ENCODE peak calls at places on chromosomes 3 and 15, in nine cellular contexts. One of them, this sample, is unnamed.

GRCh38 chr3:170909129-170909903 is 879 bp upstream of the EIF5A2 start:
- DNase-seq in lower lobe of right lung: no peak
- DNase-seq in gastrocnemius medialis: no peak
- DNase-seq in SK-N-SH: no peak
- DNase-seq in mesenchymal stem cell: peak; percentile 79
- DNase-seq in uterus: peak; percentile 28
- DNase-seq in pancreas: no peak
- DNase-seq in fibroblast of lung: peak; percentile 88
- DNase-seq in transverse colon: no peak
- DNase-seq in this sample: peak; percentile 78

GRCh38 chr15:60916674-60917468 is 312.2 kb downstream of the RORA start:
- DNase-seq in lower lobe of right lung: peak; percentile 88
- DNase-seq in gastrocnemius medialis: peak; percentile 80
- DNase-seq in SK-N-SH: peak; percentile 73
- DNase-seq in mesenchymal stem cell: peak; percentile 81
- DNase-seq in uterus: peak; percentile 90
- DNase-seq in pancreas: peak; percentile 82
- DNase-seq in fibroblast of lung: peak; percentile 86
- DNase-seq in transverse colon: peak; percentile 86
- DNase-seq in this sample: peak; percentile 75

GRCh38 chr3:7917443-7918151 is 584.0 kb upstream of the LMCD1 start:
- DNase-seq in lower lobe of right lung: no peak
- DNase-seq in gastrocnemius medialis: no peak
- DNase-seq in SK-N-SH: no peak
- DNase-seq in mesenchymal stem cell: no peak
- DNase-seq in uterus: no peak
- DNase-seq in pancreas: no peak
- DNase-seq in fibroblast of lung: no peak
- DNase-seq in transverse colon: no peak
- DNase-seq in this sample: no peak

GRCh38 chr3:152843955-152844354 is 9.0 kb downstream of the P2RY1 start:
- DNase-seq in lower lobe of right lung: no peak
- DNase-seq in gastrocnemius medialis: no peak
- DNase-seq in SK-N-SH: no peak
- DNase-seq in mesenchymal stem cell: no peak
- DNase-seq in uterus: no peak
- DNase-seq in pancreas: no peak
- DNase-seq in fibroblast of lung: no peak
- DNase-seq in transverse colon: no peak
- DNase-seq in this sample: no peak

GRCh38 chr3:69675773-69676660 is 63.2 kb upstream of the MITF start:
- DNase-seq in lower lobe of right lung: no peak
- DNase-seq in gastrocnemius medialis: no peak
- DNase-seq in SK-N-SH: no peak
- DNase-seq in mesenchymal stem cell: no peak
- DNase-seq in uterus: no peak
- DNase-seq in pancreas: no peak
- DNase-seq in fibroblast of lung: no peak
- DNase-seq in transverse colon: no peak
- DNase-seq in this sample: no peak

GRCh38 chr15:76208084-76208785 is 103.0 kb downstream of the ETFA start:
- DNase-seq in lower lobe of right lung: no peak
- DNase-seq in gastrocnemius medialis: no peak
- DNase-seq in SK-N-SH: peak; percentile 19
- DNase-seq in mesenchymal stem cell: no peak
- DNase-seq in uterus: no peak
- DNase-seq in pancreas: no peak
- DNase-seq in fibroblast of lung: no peak
- DNase-seq in transverse colon: no peak
- DNase-seq in this sample: no peak

GRCh38 chr3:8962226-8962861 is 928 bp downstream of the RAD18 start:
- DNase-seq in lower lobe of right lung: no peak
- DNase-seq in gastrocnemius medialis: no peak
- DNase-seq in SK-N-SH: no peak
- DNase-seq in mesenchymal stem cell: peak; percentile 47
- DNase-seq in uterus: no peak
- DNase-seq in pancreas: no peak
- DNase-seq in fibroblast of lung: no peak
- DNase-seq in transverse colon: no peak
- DNase-seq in this sample: no peak

GRCh38 chr3:160577093-160577492 is 11.7 kb upstream of the KPNA4 start:
- DNase-seq in lower lobe of right lung: no peak
- DNase-seq in gastrocnemius medialis: no peak
- DNase-seq in SK-N-SH: no peak
- DNase-seq in mesenchymal stem cell: no peak
- DNase-seq in uterus: no peak
- DNase-seq in pancreas: no peak
- DNase-seq in fibroblast of lung: no peak
- DNase-seq in transverse colon: no peak
- DNase-seq in this sample: no peak

GRCh38 chr3:107432646-107433045 is 55.4 kb downstream of the CCDC54 start:
- DNase-seq in lower lobe of right lung: no peak
- DNase-seq in gastrocnemius medialis: no peak
- DNase-seq in SK-N-SH: peak; percentile 37
- DNase-seq in mesenchymal stem cell: no peak
- DNase-seq in uterus: no peak
- DNase-seq in pancreas: no peak
- DNase-seq in fibroblast of lung: peak; percentile 1
- DNase-seq in transverse colon: no peak
- DNase-seq in this sample: no peak

GRCh38 chr3:22231061-22231460 is 480.1 kb upstream of the ZNF385D start:
- DNase-seq in lower lobe of right lung: no peak
- DNase-seq in gastrocnemius medialis: no peak
- DNase-seq in SK-N-SH: no peak
- DNase-seq in mesenchymal stem cell: peak; percentile 74
- DNase-seq in uterus: no peak
- DNase-seq in pancreas: no peak
- DNase-seq in fibroblast of lung: peak; percentile 28
- DNase-seq in transverse colon: no peak
- DNase-seq in this sample: peak; percentile 67

GRCh38 chr3:47469616-47470015 is 6.1 kb downstream of the SCAP start:
- DNase-seq in lower lobe of right lung: no peak
- DNase-seq in gastrocnemius medialis: no peak
- DNase-seq in SK-N-SH: no peak
- DNase-seq in mesenchymal stem cell: no peak
- DNase-seq in uterus: no peak
- DNase-seq in pancreas: no peak
- DNase-seq in fibroblast of lung: peak; percentile 42
- DNase-seq in transverse colon: peak; percentile 17
- DNase-seq in this sample: no peak

GRCh38 chr15:66715181-66715624 is 13.2 kb downstream of the SMAD6 start:
- DNase-seq in lower lobe of right lung: no peak
- DNase-seq in gastrocnemius medialis: no peak
- DNase-seq in SK-N-SH: peak; percentile 51
- DNase-seq in mesenchymal stem cell: no peak
- DNase-seq in uterus: no peak
- DNase-seq in pancreas: no peak
- DNase-seq in fibroblast of lung: no peak
- DNase-seq in transverse colon: no peak
- DNase-seq in this sample: no peak

GRCh38 chr15:47289667-47290066 is 427.6 kb upstream of the SEMA6D start:
- DNase-seq in lower lobe of right lung: no peak
- DNase-seq in gastrocnemius medialis: no peak
- DNase-seq in SK-N-SH: no peak
- DNase-seq in mesenchymal stem cell: no peak
- DNase-seq in uterus: no peak
- DNase-seq in pancreas: no peak
- DNase-seq in fibroblast of lung: no peak
- DNase-seq in transverse colon: no peak
- DNase-seq in this sample: no peak

GRCh38 chr3:115581347-115582135 is 41.8 kb upstream of the GAP43 start:
- DNase-seq in lower lobe of right lung: no peak
- DNase-seq in gastrocnemius medialis: no peak
- DNase-seq in SK-N-SH: no peak
- DNase-seq in mesenchymal stem cell: peak; percentile 36
- DNase-seq in uterus: no peak
- DNase-seq in pancreas: no peak
- DNase-seq in fibroblast of lung: peak; percentile 68
- DNase-seq in transverse colon: no peak
- DNase-seq in this sample: peak; percentile 4

DNA sequence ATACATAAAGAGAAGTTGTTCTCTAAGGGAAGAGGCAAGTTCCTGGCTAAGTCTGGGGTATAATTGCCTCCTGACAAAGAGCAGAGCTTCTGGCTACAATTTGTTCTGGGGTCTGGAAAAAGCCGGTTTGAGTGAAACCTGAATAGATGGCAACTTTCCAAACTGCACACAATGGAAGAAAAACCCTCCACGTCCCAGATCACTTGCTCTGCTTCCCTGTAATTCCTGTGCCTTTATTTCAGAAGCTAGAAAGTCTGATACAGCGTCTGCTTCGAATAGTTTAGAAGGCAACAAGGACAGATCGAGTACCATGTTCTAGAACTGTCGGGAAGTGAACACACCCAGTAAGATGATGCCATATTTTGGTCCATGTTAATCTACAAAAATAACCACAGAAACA is 1.6 kb upstream of the WDR82 start:
- DNase-seq in lower lobe of right lung: no peak
- DNase-seq in gastrocnemius medialis: no peak
- DNase-seq in SK-N-SH: peak; percentile 68
- DNase-seq in mesenchymal stem cell: no peak
- DNase-seq in uterus: no peak
- DNase-seq in pancreas: no peak
- DNase-seq in fibroblast of lung: peak; percentile 60
- DNase-seq in transverse colon: no peak
- DNase-seq in this sample: no peak
- H3K4me3 ChIP-seq in lower lobe of right lung: no peak overlapping the region
- H3K4me3 ChIP-seq in gastrocnemius medialis: peak overlapping the region; percentile 0
- H3K4me3 ChIP-seq in SK-N-SH: peak overlapping the region; percentile 92
- H3K4me3 ChIP-seq in mesenchymal stem cell: no peak overlapping the region
- H3K4me3 ChIP-seq in uterus: no peak overlapping the region
- H3K4me3 ChIP-seq in pancreas: no peak overlapping the region
- H3K4me3 ChIP-seq in fibroblast of lung: no peak overlapping the region
- H3K4me3 ChIP-seq in transverse colon: no peak overlapping the region
- H3K4me3 ChIP-seq in this sample: no peak overlapping the region

GRCh38 chr3:141426404-141427034 is 58.2 kb downstream of the ZBTB38 start:
- DNase-seq in lower lobe of right lung: peak; percentile 90
- DNase-seq in gastrocnemius medialis: peak; percentile 79
- DNase-seq in SK-N-SH: no peak
- DNase-seq in mesenchymal stem cell: peak; percentile 84
- DNase-seq in uterus: peak; percentile 91
- DNase-seq in pancreas: peak; percentile 74
- DNase-seq in fibroblast of lung: peak; percentile 66
- DNase-seq in transverse colon: peak; percentile 85
- DNase-seq in this sample: peak; percentile 73

GRCh38 chr3:141425523-141426233 is 57.4 kb downstream of the ZBTB38 start:
- DNase-seq in lower lobe of right lung: no peak
- DNase-seq in gastrocnemius medialis: no peak
- DNase-seq in SK-N-SH: no peak
- DNase-seq in mesenchymal stem cell: no peak
- DNase-seq in uterus: no peak
- DNase-seq in pancreas: no peak
- DNase-seq in fibroblast of lung: no peak
- DNase-seq in transverse colon: no peak
- DNase-seq in this sample: no peak

GRCh38 chr3:141430326-141430725 is 56.5 kb upstream of the RASA2 start:
- DNase-seq in lower lobe of right lung: no peak
- DNase-seq in gastrocnemius medialis: no peak
- DNase-seq in SK-N-SH: no peak
- DNase-seq in mesenchymal stem cell: no peak
- DNase-seq in uterus: no peak
- DNase-seq in pancreas: no peak
- DNase-seq in fibroblast of lung: no peak
- DNase-seq in transverse colon: no peak
- DNase-seq in this sample: no peak

GRCh38 chr3:141429371-141430035 is 57.3 kb upstream of the RASA2 start:
- DNase-seq in lower lobe of right lung: no peak
- DNase-seq in gastrocnemius medialis: peak; percentile 66
- DNase-seq in SK-N-SH: no peak
- DNase-seq in mesenchymal stem cell: no peak
- DNase-seq in uterus: no peak
- DNase-seq in pancreas: no peak
- DNase-seq in fibroblast of lung: no peak
- DNase-seq in transverse colon: no peak
- DNase-seq in this sample: no peak

GRCh38 chr3:141427764-141428163 is 59.1 kb upstream of the RASA2 start:
- DNase-seq in lower lobe of right lung: no peak
- DNase-seq in gastrocnemius medialis: no peak
- DNase-seq in SK-N-SH: no peak
- DNase-seq in mesenchymal stem cell: no peak
- DNase-seq in uterus: no peak
- DNase-seq in pancreas: no peak
- DNase-seq in fibroblast of lung: no peak
- DNase-seq in transverse colon: no peak
- DNase-seq in this sample: no peak
- H3K36me3 ChIP-seq in lower lobe of right lung: peaks cover 32% of the 10 kb centered on the region
- H3K36me3 ChIP-seq in gastrocnemius medialis: no peaks in the 10 kb centered on the region
- H3K36me3 ChIP-seq in SK-N-SH: peaks cover 10% of the 10 kb centered on the region
- H3K36me3 ChIP-seq in mesenchymal stem cell: peaks cover 91% of the 10 kb centered on the region
- H3K36me3 ChIP-seq in uterus: no peaks in the 10 kb centered on the region
- H3K36me3 ChIP-seq in pancreas: no peaks in the 10 kb centered on the region
- H3K36me3 ChIP-seq in fibroblast of lung: peaks cover 14% of the 10 kb centered on the region
- H3K36me3 ChIP-seq in transverse colon: peaks cover 7% of the 10 kb centered on the region
- H3K36me3 ChIP-seq in this sample: peaks cover 57% of the 10 kb centered on the region

GRCh38 chr3:137925080-137925479 is 84.9 kb upstream of the CLDN18 start:
- DNase-seq in lower lobe of right lung: no peak
- DNase-seq in gastrocnemius medialis: no peak
- DNase-seq in SK-N-SH: no peak
- DNase-seq in mesenchymal stem cell: no peak
- DNase-seq in uterus: no peak
- DNase-seq in pancreas: no peak
- DNase-seq in fibroblast of lung: no peak
- DNase-seq in transverse colon: no peak
- DNase-seq in this sample: no peak

GRCh38 chr3:137926991-137927390 is 83.0 kb upstream of the CLDN18 start:
- DNase-seq in lower lobe of right lung: no peak
- DNase-seq in gastrocnemius medialis: no peak
- DNase-seq in SK-N-SH: no peak
- DNase-seq in mesenchymal stem cell: no peak
- DNase-seq in uterus: no peak
- DNase-seq in pancreas: no peak
- DNase-seq in fibroblast of lung: no peak
- DNase-seq in transverse colon: no peak
- DNase-seq in this sample: no peak

GRCh38 chr3:137930976-137931375 is 79.0 kb upstream of the CLDN18 start:
- DNase-seq in lower lobe of right lung: no peak
- DNase-seq in gastrocnemius medialis: no peak
- DNase-seq in SK-N-SH: no peak
- DNase-seq in mesenchymal stem cell: no peak
- DNase-seq in uterus: no peak
- DNase-seq in pancreas: no peak
- DNase-seq in fibroblast of lung: no peak
- DNase-seq in transverse colon: no peak
- DNase-seq in this sample: no peak
- H3K4me3 ChIP-seq in lower lobe of right lung: no peak overlapping the region
- H3K4me3 ChIP-seq in gastrocnemius medialis: no peak overlapping the region
- H3K4me3 ChIP-seq in SK-N-SH: no peak overlapping the region
- H3K4me3 ChIP-seq in mesenchymal stem cell: no peak overlapping the region
- H3K4me3 ChIP-seq in uterus: no peak overlapping the region
- H3K4me3 ChIP-seq in pancreas: no peak overlapping the region
- H3K4me3 ChIP-seq in fibroblast of lung: no peak overlapping the region
- H3K4me3 ChIP-seq in transverse colon: no peak overlapping the region
- H3K4me3 ChIP-seq in this sample: no peak overlapping the region

GRCh38 chr3:172138792-172139507 is 99.6 kb downstream of the FNDC3B start:
- DNase-seq in lower lobe of right lung: peak; percentile 49
- DNase-seq in gastrocnemius medialis: peak; percentile 43
- DNase-seq in SK-N-SH: no peak
- DNase-seq in mesenchymal stem cell: peak; percentile 92
- DNase-seq in uterus: peak; percentile 65
- DNase-seq in pancreas: no peak
- DNase-seq in fibroblast of lung: no peak
- DNase-seq in transverse colon: peak; percentile 66
- DNase-seq in this sample: peak; percentile 65
- H3K36me3 ChIP-seq in lower lobe of right lung: no peaks in the 10 kb centered on the region
- H3K36me3 ChIP-seq in gastrocnemius medialis: no peaks in the 10 kb centered on the region
- H3K36me3 ChIP-seq in SK-N-SH: peaks cover 17% of the 10 kb centered on the region
- H3K36me3 ChIP-seq in mesenchymal stem cell: peaks cover 23% of the 10 kb centered on the region
- H3K36me3 ChIP-seq in uterus: no peaks in the 10 kb centered on the region
- H3K36me3 ChIP-seq in pancreas: no peaks in the 10 kb centered on the region
- H3K36me3 ChIP-seq in fibroblast of lung: no peaks in the 10 kb centered on the region
- H3K36me3 ChIP-seq in transverse colon: no peaks in the 10 kb centered on the region
- H3K36me3 ChIP-seq in this sample: peaks cover 11% of the 10 kb centered on the region

GRCh38 chr3:141239551-141240281 is 8.1 kb downstream of the PXYLP1 start:
- DNase-seq in lower lobe of right lung: no peak
- DNase-seq in gastrocnemius medialis: no peak
- DNase-seq in SK-N-SH: no peak
- DNase-seq in mesenchymal stem cell: no peak
- DNase-seq in uterus: no peak
- DNase-seq in pancreas: no peak
- DNase-seq in fibroblast of lung: no peak
- DNase-seq in transverse colon: no peak
- DNase-seq in this sample: no peak
- H3K4me3 ChIP-seq in lower lobe of right lung: no peak overlapping the region
- H3K4me3 ChIP-seq in gastrocnemius medialis: no peak overlapping the region
- H3K4me3 ChIP-seq in SK-N-SH: no peak overlapping the region
- H3K4me3 ChIP-seq in mesenchymal stem cell: no peak overlapping the region
- H3K4me3 ChIP-seq in uterus: no peak overlapping the region
- H3K4me3 ChIP-seq in pancreas: no peak overlapping the region
- H3K4me3 ChIP-seq in fibroblast of lung: no peak overlapping the region
- H3K4me3 ChIP-seq in transverse colon: no peak overlapping the region
- H3K4me3 ChIP-seq in this sample: no peak overlapping the region

This sample was measured in brain microvascular endothelial cell.